ENCODE peak calls at places on chromosomes 7 and 10, in seven cellular contexts. M is nephron progenitor cell, W is DND-41, A is WTC11, K is uterus, P is brain microvascular endothelial cell, F is astrocyte. J is an unnamed sample.

GRCh38 chr10:1978593-1978992 is 241.3 kb upstream of the ADARB2 start:
- DNase-seq in W (no peak), M (no peak), A (no peak), K (no peak), F (no peak), P (no peak), J (no peak)

GRCh38 chr10:69097729-69098128 is 9.8 kb downstream of the SRGN start:
- DNase-seq in M (no peak), W (no peak), K (no peak), F (no peak), A (no peak), P (no peak), J (no peak)

GRCh38 chr7:12764355-12765000 is 77.0 kb downstream of the ARL4A start:
- DNase-seq in M (no peak), P (no peak), K (no peak), A (no peak), F (peak; percentile 41), W (no peak), J (no peak)

GRCh38 chr10:132414402-132415016 is 17.5 kb downstream of the PWWP2B start:
- DNase-seq in F (no peak), A (no peak), P (no peak), K (no peak), M (no peak), W (no peak), J (no peak)

GRCh38 chr10:62082729-62083412 is 181.4 kb downstream of the ARID5B start:
- DNase-seq in M (no peak), A (no peak), P (peak; percentile 49), W (no peak), F (peak; percentile 69), K (no peak), J (no peak)

GRCh38 chr10:99993994-99994689 is 15.6 kb downstream of the DNMBP start:
- DNase-seq in M (no peak), W (peak; percentile 29), K (peak; percentile 42), F (peak; percentile 96), P (peak; percentile 94), A (no peak), J (peak; percentile 77)

GRCh38 chr7:139523988-139524815 is 717 bp downstream of the CLEC2L start:
- DNase-seq in F (no peak), A (peak; percentile 51), K (no peak), M (peak; percentile 46), P (no peak), W (no peak), J (no peak)

GRCh38 chr10:29105516-29106215 is 183.2 kb upstream of the LYZL1 start:
- DNase-seq in A (no peak), P (peak; percentile 72), F (peak; percentile 89), K (no peak), M (no peak), W (no peak), J (peak; percentile 11)

GRCh38 chr7:157521061-157521731 is 184.4 kb downstream of the DNAJB6 start:
- DNase-seq in A (peak; percentile 8), W (peak; percentile 0), M (no peak), F (no peak), P (no peak), K (no peak), J (no peak)

GRCh38 chr10:86203162-86203905 is 163.3 kb downstream of the GRID1 start:
- DNase-seq in P (peak; percentile 9), F (no peak), M (peak; percentile 86), W (peak; percentile 53), A (peak; percentile 75), K (no peak), J (no peak)

GRCh38 chr7:112140600-112140999 is 65.6 kb downstream of the DOCK4 start:
- DNase-seq in W (no peak), P (no peak), K (no peak), A (no peak), M (no peak), F (no peak), J (no peak)

GRCh38 chr7:32298403-32299132 is 191.6 kb downstream of the LSM5 start:
- DNase-seq in P (no peak), K (no peak), M (peak; percentile 65), A (peak; percentile 44), W (no peak), F (no peak), J (no peak)

GRCh38 chr10:121696854-121697253 is 98.6 kb upstream of the FGFR2 start:
- DNase-seq in W (peak; percentile 43), F (no peak), K (peak; percentile 28), M (peak; percentile 59), P (no peak), A (peak; percentile 87), J (no peak)

GRCh38 chr10:100019824-100020160 is 10.0 kb upstream of the DNMBP start:
- DNase-seq in K (no peak), M (no peak), A (peak; percentile 20), F (no peak), W (no peak), P (no peak), J (no peak)

GRCh38 chr10:117413928-117414618 is 38.8 kb upstream of the PDZD8 start:
- DNase-seq in M (no peak), A (no peak), F (no peak), P (no peak), K (no peak), W (no peak), J (no peak)

GRCh38 chr7:108723343-108723957 is 153.8 kb downstream of the DNAJB9 start:
- DNase-seq in W (no peak), F (no peak), K (no peak), A (no peak), P (no peak), M (peak; percentile 2), J (no peak)

GRCh38 chr7:630539-630938 is 96.0 kb upstream of the DNAAF5 start:
- DNase-seq in A (no peak), P (no peak), K (no peak), F (no peak), M (no peak), W (no peak), J (no peak)

GRCh38 chr7:628826-629225 is 97.7 kb upstream of the DNAAF5 start:
- DNase-seq in W (no peak), P (no peak), K (no peak), A (no peak), F (no peak), M (no peak), J (no peak)

GRCh38 chr7:627661-628027 is 98.9 kb upstream of the DNAAF5 start:
- DNase-seq in A (no peak), K (no peak), P (no peak), F (no peak), M (no peak), W (no peak), J (no peak)

GRCh38 chr7:630111-630511 is 96.4 kb upstream of the DNAAF5 start:
- DNase-seq in M (no peak), W (no peak), A (no peak), K (no peak), P (no peak), F (no peak), J (no peak)

GRCh38 chr7:628041-628763 is 98.3 kb upstream of the DNAAF5 start:
- DNase-seq in F (no peak), A (no peak), W (no peak), P (no peak), K (no peak), M (no peak), J (no peak)
- TF ChIP-seq CTCF in F (no peak), A (no peak), W (no peak), P (no peak), K (no peak), M (no peak), J (no peak)

DNA sequence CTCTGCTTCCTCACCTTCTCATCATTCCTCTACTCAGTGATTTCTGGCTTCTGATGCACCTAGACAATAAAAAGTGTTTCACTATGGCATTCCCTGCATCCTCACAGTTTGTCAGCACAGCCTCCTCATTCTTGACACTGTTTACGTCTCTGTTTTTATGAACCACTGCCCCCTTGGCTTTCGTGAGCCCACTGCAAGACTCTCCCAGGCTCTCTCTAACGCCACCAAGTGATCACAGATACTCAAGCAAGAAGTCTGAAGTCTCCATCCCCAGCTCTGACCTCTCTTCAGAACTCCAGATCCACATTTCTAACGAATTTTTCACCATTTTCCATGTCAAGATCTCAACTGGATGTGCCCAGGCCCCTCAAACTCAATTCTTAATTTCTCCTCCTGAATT is 8.9 kb downstream of the SLC16A9 start:
- DNase-seq in P (no peak), F (no peak), K (no peak), W (no peak), A (peak; percentile 23), M (no peak), J (no peak)
- TF ChIP-seq CTCF in P (no peak), F (no peak), K (no peak), W (no peak), A (no peak), M (peak; percentile 20), J (no peak)

GRCh38 chr7:146740039-146740438 is 623.4 kb downstream of the CNTNAP2 start:
- DNase-seq in M (no peak), W (no peak), K (no peak), A (no peak), P (no peak), F (no peak), J (no peak)

GRCh38 chr7:146731185-146731584 is 614.6 kb downstream of the CNTNAP2 start:
- DNase-seq in F (no peak), K (no peak), A (no peak), M (no peak), W (no peak), P (no peak), J (no peak)

GRCh38 chr7:146735992-146736391 is 619.4 kb downstream of the CNTNAP2 start:
- DNase-seq in K (no peak), W (no peak), F (no peak), A (no peak), P (no peak), M (no peak), J (no peak)

DNA sequence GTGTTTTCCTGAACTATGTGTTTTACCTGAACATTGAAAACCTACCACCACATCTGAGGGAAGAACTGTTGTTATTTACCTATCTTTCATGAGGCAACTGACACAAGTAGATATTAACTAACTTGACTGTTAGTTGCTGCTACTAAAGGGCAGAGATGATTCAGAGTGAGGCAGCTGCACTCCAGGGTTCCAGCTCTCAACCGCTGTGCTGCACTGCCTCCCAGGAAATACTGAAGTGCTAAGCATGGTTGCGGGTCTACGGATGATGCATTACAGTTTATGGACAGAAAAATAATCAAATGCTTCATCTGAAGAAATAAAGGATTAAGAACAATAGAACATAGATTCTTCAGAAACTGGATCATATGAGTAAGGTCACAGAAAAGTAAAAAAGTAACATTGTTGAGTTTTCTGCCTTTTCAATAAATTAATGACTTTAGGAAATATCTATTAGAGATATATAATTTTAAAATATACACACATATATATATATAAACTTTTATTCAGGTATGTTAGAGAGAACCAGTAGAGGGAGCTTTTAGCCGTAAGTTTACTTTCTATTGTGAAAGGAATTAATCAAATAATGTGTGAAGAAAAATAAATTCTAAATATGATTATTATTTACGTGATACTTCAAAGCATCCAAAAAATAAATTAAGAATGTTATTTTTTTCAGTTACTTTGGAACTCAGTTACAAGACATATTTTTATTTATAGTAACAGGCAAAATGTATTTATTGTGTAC is 620.0 kb downstream of the CNTNAP2 start:
- DNase-seq in M (no peak), W (no peak), K (no peak), F (no peak), P (peak; percentile 16), A (no peak), J (no peak)
- TF ChIP-seq CTCF in M (no peak), W (no peak), K (no peak), F (no peak), P (no peak), A (no peak), J (no peak)

GRCh38 chr10:51083280-51083986 is 9.1 kb downstream of the PRKG1 start:
- DNase-seq in F (no peak), K (peak; percentile 27), W (no peak), M (no peak), A (peak; percentile 21), P (no peak), J (no peak)
- TF ChIP-seq CTCF in F (no peak), K (peak; percentile 7), W (no peak), M (no peak), A (no peak), P (peak; percentile 16), J (no peak)

GRCh38 chr7:8206950-8207349 is 55.0 kb downstream of the ICA1 start:
- DNase-seq in M (no peak), A (no peak), P (no peak), K (no peak), F (no peak), W (no peak), J (no peak)
- TF ChIP-seq CTCF in M (no peak), A (no peak), P (no peak), K (no peak), F (no peak), W (no peak), J (no peak)